ENCODE peak calls at places on chromosomes 4 and X, in eight cellular contexts. C is endothelial cell; P is cardiac muscle cell; D is heart right ventricle; L is BJ; Y is CD4-positive, alpha-beta T cell; S is bronchial epithelial cell; W is foreskin fibroblast. U is an unnamed sample.

GRCh38 chr4:121071640-121072037 is 696 bp downstream of the NDNF start:
- DNase-seq in C (no peak), P (no peak), D (no peak), L (no peak), Y (no peak), S (no peak), W (no peak), U (no peak)

GRCh38 chrX:70386240-70386639 is 36.9 kb upstream of the GDPD2 start:
- DNase-seq in C (no peak), P (no peak), D (no peak), L (no peak), Y (no peak), S (no peak), W (no peak), U (no peak)

GRCh38 chrX:30714138-30714537 is 60.9 kb downstream of the GK start:
- DNase-seq in C (no peak), P (no peak), D (no peak), L (no peak), Y (no peak), S (no peak), W (no peak), U (no peak)

GRCh38 chr4:154731756-154732155 is 12.0 kb upstream of the LRAT start:
- DNase-seq in C (no peak), P (no peak), D (no peak), L (no peak), Y (no peak), S (peak; percentile 80), W (no peak), U (no peak)

GRCh38 chr4:187227907-187228699 is 504.4 kb upstream of the FAT1 start:
- DNase-seq in C (no peak), P (no peak), D (no peak), L (no peak), Y (no peak), S (peak; percentile 83), W (no peak), U (no peak)

GRCh38 chrX:11180571-11180970 is 69.4 kb downstream of the HCCS start:
- DNase-seq in C (no peak), P (no peak), D (no peak), L (no peak), Y (no peak), S (peak; percentile 40), W (no peak), U (no peak)

GRCh38 chrX:68692651-68693050 is 45.2 kb downstream of the STARD8 start:
- DNase-seq in C (no peak), P (no peak), D (no peak), L (no peak), Y (no peak), S (peak; percentile 23), W (no peak), U (no peak)

GRCh38 chrX:96147645-96148044 is 537.0 kb upstream of the DIAPH2 start:
- DNase-seq in C (no peak), P (no peak), D (no peak), L (no peak), Y (no peak), S (no peak), W (no peak), U (no peak)

GRCh38 chrX:74449322-74449936 is 28.1 kb downstream of the SLC16A2 start:
- DNase-seq in C (no peak), P (no peak), D (no peak), L (no peak), Y (peak; percentile 10), S (peak; percentile 63), W (no peak), U (no peak)

GRCh38 chr4:112510191-112510467 is 5.9 kb downstream of the NEUROG2 start:
- DNase-seq in C (no peak), P (no peak), D (no peak), L (no peak), Y (no peak), S (no peak), W (no peak), U (no peak)

GRCh38 chr4:107164962-107165361 is 128.8 kb upstream of the DKK2 start:
- DNase-seq in C (no peak), P (no peak), D (no peak), L (no peak), Y (no peak), S (no peak), W (no peak), U (no peak)

GRCh38 chr4:48175806-48176205 is 41.8 kb upstream of the TXK start:
- DNase-seq in C (no peak), P (no peak), D (no peak), L (no peak), Y (no peak), S (peak; percentile 47), W (no peak), U (no peak)

GRCh38 chrX:153469811-153470410 is 465 bp downstream of the HAUS7 start:
- DNase-seq in C (peak; percentile 40), P (peak; percentile 48), D (peak; percentile 14), L (no peak), Y (no peak), S (peak; percentile 8), W (no peak), U (no peak)

GRCh38 chr4:5963611-5964010 is 54.6 kb downstream of the C4orf50 start:
- DNase-seq in C (no peak), P (peak; percentile 20), D (no peak), L (no peak), Y (no peak), S (no peak), W (no peak), U (no peak)
- TF ChIP-seq CTCF in C (no peak), P (no peak), D (no peak), L (no peak), Y (no peak), S (no peak), W (no peak), U (no peak)

GRCh38 chrX:16558489-16558888 is 91.5 kb upstream of the S100G start:
- DNase-seq in C (no peak), P (no peak), D (no peak), L (no peak), Y (no peak), S (peak; percentile 18), W (no peak), U (no peak)
- TF ChIP-seq CTCF in C (no peak), P (no peak), D (no peak), L (no peak), Y (no peak), S (no peak), W (no peak), U (no peak)

DNA sequence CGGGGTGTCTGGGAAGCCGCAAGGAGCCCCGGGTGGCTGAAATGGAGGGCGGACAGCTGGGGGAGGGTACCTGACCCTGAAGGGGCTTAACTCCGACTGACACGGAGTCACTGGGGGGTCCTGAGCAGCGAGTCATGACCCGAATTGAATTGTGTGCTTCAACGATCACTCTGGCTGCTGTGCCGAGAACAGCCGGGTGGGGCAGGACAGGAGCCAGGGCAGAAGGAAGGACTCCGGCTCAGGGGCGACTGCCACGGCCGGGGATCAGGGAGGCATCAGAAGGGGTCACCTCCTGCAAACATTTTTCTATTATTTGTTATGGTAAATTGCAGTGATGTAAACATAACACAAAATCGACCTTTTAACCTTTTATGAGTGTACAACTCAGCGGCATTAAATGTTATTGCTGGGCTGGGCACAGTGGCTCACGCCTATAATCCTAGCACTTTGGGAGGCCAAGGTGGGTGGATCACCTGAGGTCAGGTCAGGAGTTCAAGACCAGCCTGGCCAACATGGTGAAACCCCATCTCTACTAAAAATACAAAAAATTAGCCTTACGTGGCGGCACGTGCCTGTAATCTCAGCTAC is 21.6 kb downstream of the ZFYVE28 start:
- DNase-seq in C (no peak), P (no peak), D (no peak), L (no peak), Y (no peak), S (no peak), W (no peak), U (no peak)
- TF ChIP-seq CTCF in C (no peak), P (no peak), D (no peak), L (no peak), Y (no peak), S (peak; percentile 10), W (no peak), U (no peak)

DNA sequence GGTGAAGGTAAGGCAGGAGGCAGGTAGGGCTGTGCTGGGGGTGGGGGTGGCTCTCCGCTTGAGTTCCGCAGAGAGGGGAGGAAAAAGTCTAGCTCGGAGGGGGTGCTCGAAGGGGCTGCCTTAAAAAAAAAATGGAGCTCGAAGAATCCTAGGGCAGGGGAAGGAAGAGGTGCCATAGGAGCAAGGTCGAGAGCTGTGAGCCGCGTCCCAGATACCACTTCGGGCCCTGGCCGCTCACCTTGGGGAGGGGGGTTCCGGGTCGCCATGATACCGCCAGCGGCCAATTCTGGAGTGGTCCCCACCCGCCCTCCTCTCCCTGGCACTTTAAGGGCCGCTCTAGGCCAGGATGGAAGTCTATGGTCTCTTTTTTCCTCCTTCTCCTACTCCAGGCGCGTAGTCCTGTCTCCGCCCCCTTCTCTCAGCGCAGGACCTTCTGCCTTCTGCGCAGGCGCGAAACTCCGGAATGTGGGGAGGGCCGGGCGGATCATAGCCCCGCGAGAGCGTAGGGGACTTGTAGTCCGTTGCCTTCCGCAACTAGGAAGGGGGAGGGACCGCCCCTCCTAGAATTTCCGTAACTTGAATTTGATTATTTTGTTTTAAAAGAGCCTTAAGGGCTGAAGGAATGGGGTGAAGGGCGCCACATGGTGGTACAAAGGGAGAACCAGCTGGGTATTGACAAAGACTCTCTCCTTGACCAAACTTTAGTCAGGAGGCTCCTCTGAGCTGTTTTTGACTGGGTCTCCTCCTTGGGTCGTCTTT is at the start of gene FUNDC1:
- DNase-seq in C (peak; percentile 88), P (peak; percentile 92), D (peak; percentile 93), L (peak; percentile 80), Y (peak; percentile 77), S (peak; percentile 83), W (peak; percentile 87), U (peak; percentile 68)
- TF ChIP-seq CTCF in C (peak; percentile 22), P (peak; percentile 23), D (no peak), L (peak; percentile 22), Y (no peak), S (peak; percentile 28), W (peak; percentile 20), U (peak; percentile 37)

GRCh38 chrX:110401142-110401541 is 42.5 kb downstream of the RTL9 start:
- DNase-seq in C (no peak), P (no peak), D (no peak), L (no peak), Y (no peak), S (no peak), W (no peak), U (no peak)
- TF ChIP-seq CTCF in C (no peak), P (no peak), D (no peak), L (no peak), Y (no peak), S (no peak), W (no peak), U (no peak)

GRCh38 chr4:602559-602942 is 22.8 kb upstream of the PDE6B start:
- DNase-seq in C (peak; percentile 93), P (peak; percentile 80), D (no peak), L (no peak), Y (no peak), S (peak; percentile 29), W (no peak), U (no peak)
- TF ChIP-seq CTCF in C (peak; percentile 88), P (peak; percentile 34), D (no peak), L (peak; percentile 30), Y (no peak), S (peak; percentile 69), W (no peak), U (peak; percentile 36)

GRCh38 chr4:122224348-122224747 is 72.2 kb downstream of the BLTP1 start:
- DNase-seq in C (peak; percentile 40), P (peak; percentile 40), D (peak; percentile 5), L (no peak), Y (no peak), S (peak; percentile 3), W (no peak), U (no peak)
- TF ChIP-seq CTCF in C (no peak), P (peak; percentile 37), D (no peak), L (peak; percentile 27), Y (no peak), S (no peak), W (peak; percentile 14), U (peak; percentile 30)

GRCh38 chr4:186021461-186022167 is 47.3 kb upstream of the TLR3 start:
- DNase-seq in C (peak; percentile 29), P (peak; percentile 71), D (peak; percentile 36), L (no peak), Y (no peak), S (peak; percentile 20), W (peak; percentile 6), U (no peak)
- TF ChIP-seq CTCF in C (peak; percentile 51), P (peak; percentile 95), D (peak; percentile 85), L (peak; percentile 88), Y (no peak), S (peak; percentile 84), W (peak; percentile 94), U (peak; percentile 98)